ENCODE peak calls at places on chromosomes 13 and 19, in ten cellular contexts. One of them, this sample, is unnamed.

GRCh38 chr19:35879068-35879467 is 10.7 kb downstream of the APLP1 start:
- DNase-seq in mammary epithelial cell: no peak
- DNase-seq in AG04449: no peak
- DNase-seq in PC-3: no peak
- DNase-seq in GM13977: no peak
- DNase-seq in B cell: no peak
- DNase-seq in gastrocnemius medialis: no peak
- DNase-seq in GM06990: no peak
- DNase-seq in natural killer cell: no peak
- DNase-seq in WTC11: no peak
- DNase-seq in this sample: no peak

GRCh38 chr13:87677334-87678234 is 6.4 kb downstream of the SLITRK5 start:
- DNase-seq in mammary epithelial cell: no peak
- DNase-seq in AG04449: no peak
- DNase-seq in PC-3: peak
- DNase-seq in GM13977: peak
- DNase-seq in B cell: peak
- DNase-seq in gastrocnemius medialis: no peak
- DNase-seq in GM06990: no peak
- DNase-seq in natural killer cell: peak
- DNase-seq in WTC11: peak
- DNase-seq in this sample: peak

GRCh38 chr19:52722062-52723005 is 12.5 kb downstream of the ZNF611 start:
- DNase-seq in mammary epithelial cell: peak
- DNase-seq in AG04449: peak
- DNase-seq in PC-3: peak
- DNase-seq in GM13977: no peak
- DNase-seq in B cell: no peak
- DNase-seq in gastrocnemius medialis: no peak
- DNase-seq in GM06990: no peak
- DNase-seq in natural killer cell: no peak
- DNase-seq in WTC11: no peak
- DNase-seq in this sample: no peak

GRCh38 chr19:45770192-45771101 is 1.4 kb upstream of the SIX5 start:
- DNase-seq in mammary epithelial cell: peak
- DNase-seq in AG04449: peak
- DNase-seq in PC-3: peak
- DNase-seq in GM13977: peak
- DNase-seq in B cell: peak
- DNase-seq in gastrocnemius medialis: peak
- DNase-seq in GM06990: peak
- DNase-seq in natural killer cell: peak
- DNase-seq in WTC11: peak
- DNase-seq in this sample: peak

GRCh38 chr13:111286162-111286561 is 34.3 kb upstream of the TEX29 start:
- DNase-seq in mammary epithelial cell: no peak
- DNase-seq in AG04449: no peak
- DNase-seq in PC-3: no peak
- DNase-seq in GM13977: no peak
- DNase-seq in B cell: no peak
- DNase-seq in gastrocnemius medialis: no peak
- DNase-seq in GM06990: no peak
- DNase-seq in natural killer cell: no peak
- DNase-seq in WTC11: no peak
- DNase-seq in this sample: no peak

GRCh38 chr13:39132286-39132685 is 94.0 kb downstream of the NHLRC3 start:
- DNase-seq in mammary epithelial cell: peak
- DNase-seq in AG04449: no peak
- DNase-seq in PC-3: peak
- DNase-seq in GM13977: no peak
- DNase-seq in B cell: no peak
- DNase-seq in gastrocnemius medialis: no peak
- DNase-seq in GM06990: no peak
- DNase-seq in natural killer cell: no peak
- DNase-seq in WTC11: no peak
- DNase-seq in this sample: no peak

GRCh38 chr13:80509264-80509663 is 168.3 kb upstream of the SPRY2 start:
- DNase-seq in mammary epithelial cell: no peak
- DNase-seq in AG04449: no peak
- DNase-seq in PC-3: no peak
- DNase-seq in GM13977: no peak
- DNase-seq in B cell: no peak
- DNase-seq in gastrocnemius medialis: no peak
- DNase-seq in GM06990: no peak
- DNase-seq in natural killer cell: no peak
- DNase-seq in WTC11: no peak
- DNase-seq in this sample: no peak

GRCh38 chr19:48896191-48896720 is 2.3 kb downstream of the TULP2 start:
- DNase-seq in mammary epithelial cell: no peak
- DNase-seq in AG04449: no peak
- DNase-seq in PC-3: no peak
- DNase-seq in GM13977: peak
- DNase-seq in B cell: peak
- DNase-seq in gastrocnemius medialis: peak
- DNase-seq in GM06990: no peak
- DNase-seq in natural killer cell: no peak
- DNase-seq in WTC11: peak
- DNase-seq in this sample: peak

GRCh38 chr19:29665215-29665825 is at the start of gene PLEKHF1:
- DNase-seq in mammary epithelial cell: peak
- DNase-seq in AG04449: no peak
- DNase-seq in PC-3: peak
- DNase-seq in GM13977: peak
- DNase-seq in B cell: peak
- DNase-seq in gastrocnemius medialis: peak
- DNase-seq in GM06990: peak
- DNase-seq in natural killer cell: peak
- DNase-seq in WTC11: peak
- DNase-seq in this sample: peak

GRCh38 chr13:20686863-20687579 is 16.5 kb upstream of the IL17D start:
- DNase-seq in mammary epithelial cell: no peak
- DNase-seq in AG04449: no peak
- DNase-seq in PC-3: no peak
- DNase-seq in GM13977: no peak
- DNase-seq in B cell: no peak
- DNase-seq in gastrocnemius medialis: no peak
- DNase-seq in GM06990: no peak
- DNase-seq in natural killer cell: no peak
- DNase-seq in WTC11: no peak
- DNase-seq in this sample: no peak

GRCh38 chr13:113928701-113929627 is 44.9 kb downstream of the C13orf46 start:
- DNase-seq in mammary epithelial cell: no peak
- DNase-seq in AG04449: no peak
- DNase-seq in PC-3: no peak
- DNase-seq in GM13977: peak
- DNase-seq in B cell: no peak
- DNase-seq in gastrocnemius medialis: peak
- DNase-seq in GM06990: no peak
- DNase-seq in natural killer cell: peak
- DNase-seq in WTC11: peak
- DNase-seq in this sample: no peak

GRCh38 chr13:113546571-113547247 is 37.8 kb upstream of the TFDP1 start:
- DNase-seq in mammary epithelial cell: no peak
- DNase-seq in AG04449: no peak
- DNase-seq in PC-3: no peak
- DNase-seq in GM13977: no peak
- DNase-seq in B cell: no peak
- DNase-seq in gastrocnemius medialis: no peak
- DNase-seq in GM06990: no peak
- DNase-seq in natural killer cell: no peak
- DNase-seq in WTC11: no peak
- DNase-seq in this sample: no peak

GRCh38 chr19:49398001-49398615 is 10.1 kb downstream of the KASH5 start:
- DNase-seq in mammary epithelial cell: no peak
- DNase-seq in AG04449: no peak
- DNase-seq in PC-3: no peak
- DNase-seq in GM13977: no peak
- DNase-seq in B cell: no peak
- DNase-seq in gastrocnemius medialis: no peak
- DNase-seq in GM06990: no peak
- DNase-seq in natural killer cell: no peak
- DNase-seq in WTC11: no peak
- DNase-seq in this sample: no peak

GRCh38 chr13:25170554-25171107 is 1.5 kb downstream of the AMER2 start:
- DNase-seq in mammary epithelial cell: no peak
- DNase-seq in AG04449: no peak
- DNase-seq in PC-3: no peak
- DNase-seq in GM13977: peak
- DNase-seq in B cell: peak
- DNase-seq in gastrocnemius medialis: no peak
- DNase-seq in GM06990: no peak
- DNase-seq in natural killer cell: no peak
- DNase-seq in WTC11: peak
- DNase-seq in this sample: peak

GRCh38 chr13:79225487-79226232 is 180.4 kb downstream of the RBM26 start:
- DNase-seq in mammary epithelial cell: peak
- DNase-seq in AG04449: no peak
- DNase-seq in PC-3: peak
- DNase-seq in GM13977: no peak
- DNase-seq in B cell: no peak
- DNase-seq in gastrocnemius medialis: no peak
- DNase-seq in GM06990: no peak
- DNase-seq in natural killer cell: no peak
- DNase-seq in WTC11: no peak
- DNase-seq in this sample: no peak

GRCh38 chr13:44906758-44907157 is 82.5 kb downstream of the NUFIP1 start:
- DNase-seq in mammary epithelial cell: no peak
- DNase-seq in AG04449: no peak
- DNase-seq in PC-3: no peak
- DNase-seq in GM13977: no peak
- DNase-seq in B cell: no peak
- DNase-seq in gastrocnemius medialis: peak
- DNase-seq in GM06990: no peak
- DNase-seq in natural killer cell: no peak
- DNase-seq in WTC11: no peak
- DNase-seq in this sample: no peak

GRCh38 chr13:92913840-92914239 is 312.8 kb upstream of the GPC6 start:
- DNase-seq in mammary epithelial cell: no peak
- DNase-seq in AG04449: no peak
- DNase-seq in PC-3: no peak
- DNase-seq in GM13977: no peak
- DNase-seq in B cell: no peak
- DNase-seq in gastrocnemius medialis: no peak
- DNase-seq in GM06990: no peak
- DNase-seq in natural killer cell: no peak
- DNase-seq in WTC11: no peak
- DNase-seq in this sample: no peak
- TF ChIP-seq CTCF in mammary epithelial cell: no peak
- TF ChIP-seq CTCF in AG04449: no peak
- TF ChIP-seq CTCF in PC-3: no peak
- TF ChIP-seq CTCF in GM13977: no peak
- TF ChIP-seq CTCF in B cell: no peak
- TF ChIP-seq CTCF in gastrocnemius medialis: no peak
- TF ChIP-seq CTCF in GM06990: no peak
- TF ChIP-seq CTCF in natural killer cell: no peak
- TF ChIP-seq CTCF in WTC11: no peak
- TF ChIP-seq CTCF in this sample: no peak

DNA sequence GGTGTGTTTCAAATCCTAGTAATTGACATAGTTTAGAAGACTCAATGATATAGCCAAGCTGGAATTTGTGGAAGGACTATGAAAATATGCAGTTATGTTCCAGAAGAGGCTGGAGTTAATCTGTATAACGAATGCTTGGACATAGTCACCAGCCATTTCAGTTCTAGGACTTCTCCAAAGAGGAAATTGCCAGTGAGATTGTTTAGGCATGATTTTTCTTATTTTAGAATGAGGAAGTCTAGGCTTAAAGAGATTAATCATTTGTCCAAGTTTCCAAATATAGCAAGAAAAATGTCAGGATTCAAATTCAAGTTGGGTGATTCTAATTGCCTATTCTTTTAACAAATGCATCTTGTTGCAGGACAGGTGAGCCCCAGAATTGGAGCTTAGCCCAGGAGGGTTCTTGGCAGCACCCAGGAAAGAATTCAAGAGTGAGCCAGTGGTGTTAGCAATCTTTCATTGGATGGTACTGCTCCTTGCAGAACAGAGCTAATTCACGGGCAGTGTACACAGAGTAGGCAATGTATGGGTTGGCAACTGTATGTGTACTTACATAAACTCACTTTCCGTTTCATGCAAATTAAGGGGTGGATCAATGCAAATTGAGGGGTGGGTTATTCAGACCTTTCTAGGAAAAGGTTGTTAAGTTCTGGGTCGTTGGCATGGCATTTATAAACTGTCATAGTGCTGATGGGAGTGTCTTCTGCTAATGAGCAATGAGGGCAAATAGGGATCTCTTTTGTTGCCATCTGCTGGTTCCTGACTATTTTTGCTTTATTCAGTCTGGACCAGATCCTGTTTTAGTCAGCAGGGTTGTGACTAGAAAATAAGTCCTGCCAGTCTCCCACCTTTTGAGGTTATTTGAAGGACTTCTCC is 763.2 kb upstream of the SLITRK1 start:
- DNase-seq in mammary epithelial cell: no peak
- DNase-seq in AG04449: peak
- DNase-seq in PC-3: no peak
- DNase-seq in GM13977: no peak
- DNase-seq in B cell: no peak
- DNase-seq in gastrocnemius medialis: no peak
- DNase-seq in GM06990: no peak
- DNase-seq in natural killer cell: no peak
- DNase-seq in WTC11: no peak
- DNase-seq in this sample: no peak
- TF ChIP-seq CTCF in mammary epithelial cell: no peak
- TF ChIP-seq CTCF in AG04449: no peak
- TF ChIP-seq CTCF in PC-3: peak
- TF ChIP-seq CTCF in GM13977: no peak
- TF ChIP-seq CTCF in B cell: no peak
- TF ChIP-seq CTCF in gastrocnemius medialis: no peak
- TF ChIP-seq CTCF in GM06990: no peak
- TF ChIP-seq CTCF in natural killer cell: no peak
- TF ChIP-seq CTCF in WTC11: no peak
- TF ChIP-seq CTCF in this sample: no peak

DNA sequence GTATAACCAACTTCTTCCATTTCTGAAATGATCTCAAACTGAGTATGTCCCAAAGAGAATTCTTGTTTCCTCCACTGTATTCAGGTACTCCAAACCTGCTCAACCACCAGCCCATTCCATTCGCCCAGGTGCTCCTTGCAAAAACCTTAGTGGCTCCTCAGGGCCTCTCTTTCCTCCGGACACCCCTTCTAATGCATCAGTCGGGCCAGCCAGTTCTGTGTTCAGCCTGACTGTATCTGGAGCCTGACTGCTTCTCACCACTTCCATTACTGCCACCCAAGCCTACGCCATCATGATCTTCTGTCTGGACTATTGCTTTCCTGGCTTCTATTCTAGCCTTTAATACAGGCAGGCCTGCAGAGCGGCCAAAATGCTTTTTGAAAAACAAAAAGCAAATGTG is 1.5 kb downstream of the PHF11 start:
- DNase-seq in mammary epithelial cell: no peak
- DNase-seq in AG04449: no peak
- DNase-seq in PC-3: no peak
- DNase-seq in GM13977: no peak
- DNase-seq in B cell: peak
- DNase-seq in gastrocnemius medialis: no peak
- DNase-seq in GM06990: no peak
- DNase-seq in natural killer cell: no peak
- DNase-seq in WTC11: no peak
- DNase-seq in this sample: peak
- TF ChIP-seq CTCF in mammary epithelial cell: no peak
- TF ChIP-seq CTCF in AG04449: no peak
- TF ChIP-seq CTCF in PC-3: no peak
- TF ChIP-seq CTCF in GM13977: no peak
- TF ChIP-seq CTCF in B cell: no peak
- TF ChIP-seq CTCF in gastrocnemius medialis: no peak
- TF ChIP-seq CTCF in GM06990: no peak
- TF ChIP-seq CTCF in natural killer cell: no peak
- TF ChIP-seq CTCF in WTC11: no peak
- TF ChIP-seq CTCF in this sample: no peak

GRCh38 chr19:8988204-8988603 is 22.0 kb downstream of the MUC16 start:
- DNase-seq in mammary epithelial cell: no peak
- DNase-seq in AG04449: no peak
- DNase-seq in PC-3: peak
- DNase-seq in GM13977: no peak
- DNase-seq in B cell: no peak
- DNase-seq in gastrocnemius medialis: no peak
- DNase-seq in GM06990: no peak
- DNase-seq in natural killer cell: no peak
- DNase-seq in WTC11: peak
- DNase-seq in this sample: no peak
- TF ChIP-seq CTCF in mammary epithelial cell: no peak
- TF ChIP-seq CTCF in AG04449: no peak
- TF ChIP-seq CTCF in PC-3: peak
- TF ChIP-seq CTCF in GM13977: no peak
- TF ChIP-seq CTCF in B cell: no peak
- TF ChIP-seq CTCF in gastrocnemius medialis: no peak
- TF ChIP-seq CTCF in GM06990: no peak
- TF ChIP-seq CTCF in natural killer cell: no peak
- TF ChIP-seq CTCF in WTC11: peak
- TF ChIP-seq CTCF in this sample: no peak